ENCODE peak calls at places on chromosome 5, in nine cellular contexts. Z, T, G, Y, X, U, N, C and E are unnamed samples.

GRCh38 chr5:59254055-59254687 is 639.4 kb downstream of the PDE4D start:
- DNase-seq in Z (no peak), N (no peak), Y (no peak), C (no peak), G (no peak), X (no peak), T (no peak), U (no peak), E (no peak)

GRCh38 chr5:142070734-142071133 is 37.8 kb upstream of the NDFIP1 start:
- DNase-seq in C (no peak), G (no peak), T (no peak), U (no peak), Z (no peak), N (no peak), X (no peak), Y (no peak), E (no peak)

GRCh38 chr5:172479034-172479783 is 24.9 kb upstream of the SH3PXD2B start:
- DNase-seq in G (peak; percentile 49), X (peak; percentile 81), U (peak; percentile 88), T (peak; percentile 45), Y (peak; percentile 93), C (peak; percentile 80), N (peak; percentile 75), Z (peak; percentile 66), E (peak; percentile 91)

GRCh38 chr5:178504340-178504960 is 85.7 kb downstream of the COL23A1 start:
- DNase-seq in C (no peak), N (no peak), T (no peak), G (no peak), Z (no peak), U (no peak), Y (no peak), X (no peak), E (no peak)

GRCh38 chr5:96026334-96027065 is 64.8 kb upstream of the ELL2 start:
- DNase-seq in X (peak; percentile 27), U (no peak), G (no peak), Y (no peak), C (no peak), T (no peak), N (no peak), Z (no peak), E (no peak)

GRCh38 chr5:76607353-76607871 is 15.8 kb downstream of the F2RL2 start:
- DNase-seq in Y (no peak), U (no peak), X (no peak), T (no peak), Z (no peak), C (no peak), N (peak; percentile 70), G (no peak), E (no peak)

GRCh38 chr5:14851067-14851422 is 20.5 kb downstream of the ANKH start:
- DNase-seq in Y (peak; percentile 64), N (no peak), T (no peak), X (no peak), C (no peak), U (no peak), G (no peak), Z (no peak), E (no peak)

GRCh38 chr5:141848771-141849370 is 29.3 kb downstream of the PCDH1 start:
- DNase-seq in Z (peak; percentile 22), U (peak; percentile 53), Y (no peak), C (no peak), G (no peak), X (no peak), N (peak; percentile 64), T (no peak), E (peak; percentile 86)

GRCh38 chr5:133401731-133402347 is 210.5 kb downstream of the FSTL4 start:
- DNase-seq in T (no peak), U (no peak), Y (no peak), Z (no peak), X (no peak), G (no peak), N (no peak), C (no peak), E (no peak)

GRCh38 chr5:103271570-103272289 is 13.2 kb downstream of the MACIR start:
- DNase-seq in Y (no peak), N (no peak), T (no peak), Z (no peak), C (no peak), X (no peak), G (no peak), U (no peak), E (peak; percentile 53)

GRCh38 chr5:131379723-131380122 is 115.9 kb downstream of the CDC42SE2 start:
- DNase-seq in Y (no peak), T (no peak), N (peak; percentile 72), C (no peak), X (no peak), G (no peak), Z (peak; percentile 87), U (peak; percentile 37), E (no peak)

GRCh38 chr5:82351754-82352145 is 73.6 kb upstream of the RPS23 start:
- DNase-seq in G (no peak), T (no peak), Y (peak; percentile 78), U (peak; percentile 50), X (peak; percentile 61), Z (peak; percentile 69), N (peak; percentile 51), C (peak; percentile 53), E (peak; percentile 69)

GRCh38 chr5:173715607-173716006 is 99.2 kb upstream of the BOD1 start:
- DNase-seq in T (no peak), Y (no peak), G (no peak), Z (no peak), C (no peak), N (no peak), U (no peak), X (no peak), E (peak; percentile 11)

GRCh38 chr5:136062563-136063274 is 33.9 kb downstream of the TGFBI start:
- DNase-seq in X (peak; percentile 77), C (no peak), G (no peak), U (peak; percentile 30), Z (no peak), Y (peak; percentile 27), N (peak; percentile 89), T (no peak), E (peak; percentile 54)

GRCh38 chr5:9546973-9547947 is 1.4 kb upstream of the SEMA5A start:
- DNase-seq in G (no peak), Y (peak; percentile 47), N (no peak), C (no peak), T (no peak), U (no peak), X (no peak), Z (peak; percentile 52), E (no peak)

GRCh38 chr5:66406761-66407289 is 189.4 kb upstream of the MAST4 start:
- DNase-seq in G (no peak), N (no peak), C (peak; percentile 77), X (no peak), Z (no peak), Y (no peak), U (no peak), T (no peak), E (no peak)

GRCh38 chr5:149471406-149472183 is 79.6 kb downstream of the CSNK1A1 start:
- DNase-seq in Y (no peak), T (no peak), G (no peak), C (no peak), Z (peak; percentile 56), N (no peak), X (no peak), U (no peak), E (peak; percentile 79)